ENCODE peak calls at places on chromosomes 13 and 19, in ten cellular contexts. C, P, U, B, Z, V, E, L, R and J are unnamed samples.

GRCh38 chr19:10419646-10420443 is 493 bp upstream of the PDE4A start:
- DNase-seq in U (peak; percentile 27), V (no peak), C (no peak), Z (no peak), R (no peak), L (no peak), P (peak; percentile 74), E (no peak), B (no peak), J (no peak)

GRCh38 chr19:55580628-55581144 is at the start of gene ZNF579:
- DNase-seq in Z (peak; percentile 89), C (peak; percentile 34), R (peak; percentile 94), U (peak; percentile 92), E (peak; percentile 84), L (peak; percentile 90), P (peak; percentile 89), B (peak; percentile 89), V (peak; percentile 55), J (peak; percentile 59)

GRCh38 chr19:4415352-4415751 is 12.9 kb downstream of the CHAF1A start:
- DNase-seq in L (no peak), V (no peak), C (no peak), P (no peak), B (no peak), Z (peak; percentile 77), R (no peak), E (no peak), U (no peak), J (no peak)

GRCh38 chr19:12648088-12648487 is 18.5 kb downstream of the MAN2B1 start:
- DNase-seq in P (no peak), Z (no peak), C (no peak), E (no peak), U (no peak), L (peak; percentile 26), B (no peak), V (no peak), R (no peak), J (no peak)

GRCh38 chr13:86741762-86742285 is 929.3 kb upstream of the SLITRK5 start:
- DNase-seq in C (no peak), P (no peak), L (no peak), B (no peak), V (no peak), U (no peak), R (no peak), Z (no peak), E (no peak), J (no peak)

GRCh38 chr19:4709440-4710280 is 14.0 kb downstream of the DPP9 start:
- DNase-seq in Z (no peak), B (no peak), E (no peak), C (no peak), U (no peak), P (peak; percentile 39), L (peak; percentile 86), R (no peak), V (no peak), J (no peak)

GRCh38 chr13:39415403-39415802 is 187.6 kb downstream of the LHFPL6 start:
- DNase-seq in V (no peak), E (no peak), R (no peak), B (peak; percentile 54), L (peak; percentile 33), C (no peak), P (peak; percentile 64), Z (peak; percentile 39), U (peak; percentile 58), J (no peak)

GRCh38 chr19:38055040-38055439 is 148.0 kb downstream of the SIPA1L3 start:
- DNase-seq in L (no peak), V (no peak), B (no peak), E (no peak), R (no peak), Z (no peak), P (no peak), C (no peak), U (no peak), J (no peak)

GRCh38 chr19:45126654-45127053 is 33.7 kb downstream of the PPP1R37 start:
- DNase-seq in V (no peak), C (no peak), Z (no peak), U (no peak), R (no peak), B (no peak), P (no peak), E (no peak), L (no peak), J (no peak)

GRCh38 chr19:31264379-31264778 is 84.9 kb downstream of the TSHZ3 start:
- DNase-seq in P (no peak), R (no peak), L (no peak), U (no peak), C (no peak), B (no peak), E (no peak), V (no peak), Z (peak; percentile 23), J (no peak)

GRCh38 chr13:97538193-97538592 is 104.2 kb downstream of the RAP2A start:
- DNase-seq in C (no peak), L (no peak), B (no peak), Z (no peak), U (no peak), R (no peak), E (no peak), V (no peak), P (no peak), J (no peak)

GRCh38 chr19:33463194-33463593 is 58.4 kb downstream of the PEPD start:
- DNase-seq in E (no peak), V (no peak), Z (no peak), C (no peak), U (no peak), R (peak; percentile 7), L (no peak), B (no peak), P (no peak), J (no peak)

GRCh38 chr19:39277598-39277997 is 9.4 kb downstream of the IFNL2 start:
- DNase-seq in P (no peak), C (no peak), R (no peak), L (no peak), B (no peak), Z (no peak), V (no peak), E (no peak), U (no peak), J (no peak)

GRCh38 chr13:113603116-113603710 is 18.7 kb downstream of the TFDP1 start:
- DNase-seq in V (no peak), R (no peak), L (no peak), C (no peak), U (no peak), E (peak; percentile 10), B (no peak), Z (no peak), P (no peak), J (no peak)